ENCODE peak calls at places on chromosomes 16 and 17, in five cellular contexts. R is GM23248; P is IMR-90; X is tibial artery; M is CD4-positive, alpha-beta T cell. A is an unnamed sample.

GRCh38 chr17:65750678-65751077 is 189.2 kb upstream of the AXIN2 start:
- DNase-seq in M (peak; percentile 41), P (peak; percentile 89), X (no peak), R (peak; percentile 91), A (no peak)

GRCh38 chr16:49494386-49495150 is 121.0 kb downstream of the C16orf78 start:
- DNase-seq in M (no peak), R (no peak), P (no peak), X (peak; percentile 50), A (no peak)

GRCh38 chr16:3004319-3004718 is 8.4 kb upstream of the CLDN9 start:
- DNase-seq in M (no peak), X (no peak), P (no peak), R (peak; percentile 67), A (no peak)

GRCh38 chr17:39028690-39029089 is 61.5 kb upstream of the FBXO47 start:
- DNase-seq in P (no peak), M (no peak), R (no peak), X (no peak), A (no peak)

GRCh38 chr16:88597856-88598491 is 27.8 kb downstream of the ZC3H18 start:
- DNase-seq in R (no peak), X (no peak), M (no peak), P (no peak), A (no peak)

GRCh38 chr16:85384831-85385462 is 228.2 kb upstream of the GSE1 start:
- DNase-seq in X (no peak), P (no peak), R (no peak), M (no peak), A (no peak)

GRCh38 chr16:11325404-11326083 is 19.7 kb upstream of the RMI2 start:
- DNase-seq in P (no peak), R (no peak), X (no peak), M (no peak), A (no peak)

GRCh38 chr16:2386990-2387389 is 42.3 kb upstream of the CCNF start:
- DNase-seq in R (no peak), M (no peak), P (no peak), X (no peak), A (no peak)

GRCh38 chr17:4560837-4561241 is 462 bp upstream of the GGT6 start:
- DNase-seq in M (no peak), R (no peak), P (no peak), X (no peak), A (no peak)

GRCh38 chr17:81513669-81514484 is 1.3 kb upstream of the ACTG1 start:
- DNase-seq in X (peak; percentile 86), P (peak; percentile 68), R (peak; percentile 94), M (no peak), A (peak; percentile 39)

GRCh38 chr17:82097187-82097918 is 683 bp downstream of the FASN start:
- DNase-seq in M (no peak), X (no peak), P (peak; percentile 64), R (peak; percentile 82), A (peak; percentile 49)

GRCh38 chr16:376817-377418 is 4.9 kb downstream of the PGAP6 start:
- DNase-seq in X (no peak), R (no peak), P (no peak), M (no peak), A (no peak)

GRCh38 chr16:79437764-79438728 is 162.5 kb downstream of the MAF start:
- DNase-seq in P (no peak), M (no peak), X (no peak), R (no peak), A (peak; percentile 26)

GRCh38 chr16:30769379-30770089 is 7.4 kb downstream of the RNF40 start:
- DNase-seq in P (no peak), M (no peak), X (no peak), R (no peak), A (no peak)

GRCh38 chr16:46844771-46845170 is 13.8 kb upstream of the C16orf87 start:
- DNase-seq in X (no peak), M (no peak), R (no peak), P (peak; percentile 79), A (no peak)

GRCh38 chr16:31134625-31135534 is 647 bp downstream of the PRSS8 start:
- DNase-seq in R (peak; percentile 10), M (no peak), P (no peak), X (peak; percentile 50), A (no peak)

GRCh38 chr17:8914554-8914953 is 47.1 kb upstream of the PIK3R6 start:
- DNase-seq in R (no peak), P (no peak), M (no peak), X (no peak), A (no peak)

GRCh38 chr16:12985516-12985915 is 84.1 kb downstream of the SHISA9 start:
- DNase-seq in M (no peak), R (no peak), P (no peak), X (no peak), A (no peak)

GRCh38 chr16:75742424-75743047 is 16.2 kb upstream of the CPHXL start:
- DNase-seq in X (no peak), M (no peak), P (no peak), R (no peak), A (no peak)

GRCh38 chr17:9011001-9011400 is 10.3 kb upstream of the NTN1 start:
- DNase-seq in P (no peak), X (no peak), R (no peak), M (no peak), A (no peak)

GRCh38 chr17:3712811-3713463 is 10.8 kb upstream of the HASPIN start:
- DNase-seq in M (no peak), X (no peak), P (no peak), R (no peak), A (no peak)

DNA sequence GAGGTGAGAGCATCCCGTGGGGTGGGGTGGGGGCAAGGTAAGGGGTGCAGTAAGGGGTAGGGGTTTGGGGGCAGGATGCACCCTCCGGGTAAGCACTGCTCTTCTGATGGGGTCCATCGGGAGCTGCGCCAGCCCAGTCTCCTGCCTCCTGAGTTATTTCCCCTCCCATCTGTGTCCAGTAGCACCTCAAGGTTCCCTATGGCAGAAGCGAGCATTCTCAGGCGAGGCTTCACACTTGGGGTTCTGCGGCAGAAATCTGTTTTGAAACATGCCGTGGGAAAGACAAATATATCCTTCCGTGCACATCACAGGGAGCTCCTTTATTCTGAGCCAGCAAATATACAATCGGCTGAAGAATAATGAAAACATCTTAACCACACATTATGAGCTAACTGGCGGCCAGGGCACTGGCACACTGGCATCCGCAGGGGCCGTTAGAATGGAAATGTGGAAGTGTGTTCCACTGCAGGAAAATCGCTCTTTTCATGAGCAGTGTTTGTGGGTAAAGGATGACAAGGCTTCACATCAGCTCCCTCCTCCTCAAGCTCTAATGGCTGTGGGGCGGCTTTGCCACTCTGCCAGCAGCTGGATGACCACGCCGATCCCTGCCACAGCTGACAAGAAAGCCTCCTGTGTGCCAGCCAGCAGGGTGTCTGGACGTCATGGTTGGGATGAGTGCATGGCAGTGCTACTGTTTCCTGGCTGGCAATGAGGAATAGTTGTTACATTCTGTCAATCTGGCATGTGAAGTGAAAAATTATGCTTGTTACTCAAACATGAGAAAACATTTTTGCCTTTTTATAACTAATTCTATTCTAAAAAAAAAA is 20.0 kb downstream of the MTHFSD start:
- DNase-seq in P (no peak), X (no peak), M (no peak), R (no peak), A (peak; percentile 64)
- H3K27ac ChIP-seq in P (no peak overlapping the region), X (no peak overlapping the region), M (no peak overlapping the region), R (no peak overlapping the region), A (peak overlapping the region; percentile 5)

DNA sequence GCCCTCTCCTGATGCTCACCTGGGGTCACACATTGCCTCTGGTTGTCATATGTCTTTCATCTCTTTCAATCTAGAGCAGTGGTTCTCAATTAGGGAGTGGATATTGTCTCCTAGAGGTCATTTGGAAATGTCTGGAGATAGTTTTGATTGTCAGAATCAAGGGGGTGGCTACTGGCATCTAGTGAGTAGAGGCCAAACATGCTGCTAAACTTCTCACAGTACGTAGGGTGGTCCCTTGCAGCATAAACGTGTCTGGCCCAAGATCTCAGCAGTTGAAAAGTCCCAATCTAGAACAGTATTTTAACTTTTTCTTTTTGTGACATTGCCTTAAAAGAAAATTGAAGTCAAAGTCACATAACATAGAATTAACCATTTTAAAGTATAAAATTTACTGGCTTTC is 30.5 kb upstream of the SLC5A10 start:
- DNase-seq in X (no peak), M (no peak), P (no peak), R (no peak), A (no peak)
- H3K27ac ChIP-seq in X (no peak overlapping the region), M (no peak overlapping the region), P (no peak overlapping the region), R (no peak overlapping the region), A (no peak overlapping the region)

GRCh38 chr17:77324227-77324626 is 183.5 kb downstream of the SEC14L1 start:
- DNase-seq in M (no peak), P (no peak), R (no peak), X (peak; percentile 67), A (no peak)

GRCh38 chr17:77322284-77322533 is 181.4 kb downstream of the SEC14L1 start:
- DNase-seq in X (no peak), M (no peak), P (no peak), R (no peak), A (no peak)

GRCh38 chr17:77320501-77321256 is 179.9 kb downstream of the SEC14L1 start:
- DNase-seq in M (no peak), R (peak; percentile 95), X (peak; percentile 89), P (no peak), A (no peak)

GRCh38 chr17:77323413-77324171 is 182.8 kb downstream of the SEC14L1 start:
- DNase-seq in X (peak; percentile 88), M (no peak), P (peak; percentile 52), R (peak; percentile 59), A (no peak)

DNA sequence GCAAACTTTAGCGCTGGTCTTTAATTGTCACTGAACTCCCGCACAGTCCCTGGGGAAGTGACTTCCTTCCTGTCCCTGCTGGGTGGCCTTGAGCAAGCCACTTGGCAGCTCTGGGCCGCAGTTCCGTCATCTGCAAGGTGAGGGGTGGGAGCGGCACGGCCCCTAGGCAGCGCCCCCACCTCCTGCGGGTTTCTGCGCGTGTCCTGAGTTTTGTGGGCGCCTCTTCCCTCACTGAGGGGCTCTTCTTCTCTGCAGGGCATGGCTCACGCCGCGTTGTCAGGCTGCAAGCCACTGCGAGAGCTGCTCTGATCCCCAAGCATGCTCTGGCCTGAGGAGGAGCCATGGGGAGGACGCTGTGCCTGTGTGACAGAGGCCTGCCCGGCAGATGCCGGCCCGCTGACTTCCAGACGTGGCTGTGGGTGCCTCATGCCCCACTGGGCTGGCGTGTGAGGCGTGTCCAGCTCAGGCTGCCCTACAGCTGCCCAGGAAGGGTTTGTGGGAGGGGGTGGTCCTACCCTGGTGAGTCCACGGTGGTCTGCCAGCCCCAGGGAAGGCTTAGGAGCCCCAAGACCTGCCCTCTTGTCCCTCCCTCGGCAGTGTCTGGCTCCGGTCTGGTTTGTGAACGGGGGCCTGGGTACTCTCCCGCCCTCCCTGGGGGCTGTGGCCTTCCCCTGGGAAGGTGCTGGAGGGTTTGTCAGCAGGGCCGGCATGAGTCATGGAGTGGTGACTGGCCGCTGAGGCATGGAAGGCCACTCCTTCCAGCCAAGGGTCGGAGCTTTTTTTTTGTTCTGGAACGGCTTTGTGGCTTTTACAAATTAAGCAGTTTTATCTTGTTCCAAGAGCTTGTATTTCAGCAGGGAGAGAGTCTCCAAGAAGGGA is 182.0 kb downstream of the SEC14L1 start:
- DNase-seq in R (peak; percentile 99), X (peak; percentile 98), P (peak; percentile 99), M (no peak), A (no peak)
- H3K27ac ChIP-seq in R (peak overlapping the region; percentile 99), X (peak overlapping the region; percentile 90), P (peak overlapping the region; percentile 98), M (no peak overlapping the region), A (no peak overlapping the region)

GRCh38 chr17:17041571-17042380 is 481 bp upstream of the MPRIP start:
- DNase-seq in X (peak; percentile 99), P (peak; percentile 95), R (peak; percentile 97), M (peak; percentile 92), A (peak; percentile 96)

GRCh38 chr17:17042381-17042736 is at the start of gene MPRIP:
- DNase-seq in M (no peak), P (no peak), R (no peak), X (no peak), A (no peak)

GRCh38 chr17:17044846-17045561 is 2.7 kb downstream of the MPRIP start:
- DNase-seq in P (peak; percentile 79), R (peak; percentile 76), X (peak; percentile 72), M (no peak), A (no peak)

GRCh38 chr17:17042851-17043667 is 802 bp downstream of the MPRIP start:
- DNase-seq in R (peak; percentile 82), X (peak; percentile 71), M (no peak), P (peak; percentile 66), A (peak; percentile 30)

GRCh38 chr17:17043668-17044226 is 1.5 kb downstream of the MPRIP start:
- DNase-seq in R (peak; percentile 36), M (no peak), P (peak; percentile 13), X (peak; percentile 61), A (no peak)
- H3K27ac ChIP-seq in R (peak overlapping the region; percentile 82), M (no peak overlapping the region), P (peak overlapping the region; percentile 84), X (peak overlapping the region; percentile 82), A (peak overlapping the region; percentile 75)